ENCODE peak calls at places on chromosomes 3 and 15, in five cellular contexts. N is gastrocnemius medialis; K is neuronal stem cell; G is CD8-positive, alpha-beta memory T cell; X is aorta. F is an unnamed sample. For H3K9me3, the result is how much of the 10 kb centered on the place peaks cover.

GRCh38 chr3:184379375-184380209 is at the start of gene CHRD:
- DNase-seq in X (no peak), N (no peak), K (no peak), G (no peak), F (no peak)

GRCh38 chr15:29747837-29748417 is 74.3 kb downstream of the TJP1 start:
- DNase-seq in K (no peak), N (no peak), G (peak), X (no peak), F (no peak)

GRCh38 chr3:114377426-114377825 is 83.6 kb downstream of the TIGIT start:
- DNase-seq in G (no peak), K (no peak), N (no peak), X (no peak), F (no peak)

GRCh38 chr3:160806094-160806493 is 50.1 kb downstream of the PPM1L start:
- DNase-seq in N (no peak), G (no peak), K (no peak), X (no peak), F (no peak)

GRCh38 chr15:67120839-67121540 is 55.6 kb downstream of the SMAD3 start:
- DNase-seq in N (peak), G (peak), K (no peak), X (peak), F (peak)

GRCh38 chr3:46416134-46417119 is 9.4 kb downstream of the CCRL2 start:
- DNase-seq in N (no peak), X (no peak), K (no peak), G (no peak), F (no peak)

GRCh38 chr3:99949956-99950670 is 132.5 kb downstream of the CMSS1 start:
- DNase-seq in N (no peak), K (no peak), G (no peak), X (no peak), F (no peak)

GRCh38 chr3:26962419-26963355 is 340.1 kb downstream of the LRRC3B start:
- DNase-seq in X (no peak), G (no peak), N (no peak), K (no peak), F (no peak)

GRCh38 chr15:31402511-31403056 is 75.9 kb downstream of the KLF13 start:
- DNase-seq in G (no peak), N (peak), K (no peak), X (peak), F (no peak)

GRCh38 chr15:97410907-97411575 is 549.5 kb upstream of the ARRDC4 start:
- DNase-seq in X (no peak), G (no peak), K (no peak), N (no peak), F (no peak)

GRCh38 chr15:99421172-99421656 is 144.6 kb upstream of the MEF2A start:
- DNase-seq in G (peak), X (no peak), K (no peak), N (no peak), F (no peak)

GRCh38 chr3:100402150-100402706 is 889 bp downstream of the LNP1 start:
- DNase-seq in K (no peak), X (no peak), G (no peak), N (no peak), F (no peak)

GRCh38 chr3:138921316-138922292 is 25.3 kb downstream of the FOXL2 start:
- DNase-seq in K (no peak), G (no peak), N (no peak), X (peak), F (no peak)

GRCh38 chr15:46366360-46367007 is 731.7 kb downstream of the SQOR start:
- DNase-seq in K (no peak), N (no peak), X (no peak), G (no peak), F (no peak)

GRCh38 chr3:106088270-106088669 is 219.5 kb upstream of the CBLB start:
- DNase-seq in N (no peak), G (no peak), K (no peak), X (no peak), F (no peak)

GRCh38 chr3:102235679-102236078 is 199.1 kb upstream of the ZPLD1 start:
- DNase-seq in G (no peak), K (no peak), X (no peak), N (no peak), F (no peak)

GRCh38 chr3:197224034-197224444 is 74.4 kb downstream of the DLG1 start:
- DNase-seq in X (no peak), N (no peak), K (peak), G (peak), F (no peak)

GRCh38 chr3:50124363-50125226 is 30.5 kb upstream of the SEMA3F start:
- DNase-seq in X (no peak), N (peak), G (no peak), K (no peak), F (no peak)

GRCh38 chr3:54962200-54962599 is 34.3 kb upstream of the LRTM1 start:
- DNase-seq in K (no peak), X (no peak), N (no peak), G (no peak), F (no peak)

GRCh38 chr3:183377307-183377959 is 51.0 kb downstream of the MCF2L2 start:
- DNase-seq in K (no peak), N (no peak), G (no peak), X (no peak), F (no peak)

GRCh38 chr3:47283596-47284364 is 1.0 kb downstream of the KLHL18 start:
- DNase-seq in N (no peak), K (no peak), X (no peak), G (no peak), F (no peak)

GRCh38 chr15:74307827-74308642 is 59.4 kb downstream of the CYP11A1 start:
- DNase-seq in K (no peak), N (peak), X (peak), G (no peak), F (no peak)

GRCh38 chr3:74445541-74445940 is 168.9 kb downstream of the CNTN3 start:
- DNase-seq in K (no peak), N (no peak), X (no peak), G (no peak), F (no peak)

GRCh38 chr3:62727576-62727975 is 147.6 kb downstream of the CADPS start:
- DNase-seq in G (no peak), X (no peak), K (no peak), N (no peak), F (no peak)

GRCh38 chr15:73782339-73782979 is 29.3 kb upstream of the INSYN1 start:
- DNase-seq in X (no peak), G (no peak), K (no peak), N (no peak), F (no peak)

GRCh38 chr3:122377975-122378374 is 5.1 kb downstream of the MIX23 start:
- DNase-seq in X (no peak), K (no peak), N (no peak), G (no peak), F (no peak)

GRCh38 chr3:55818485-55818884 is 331.4 kb upstream of the WNT5A start:
- DNase-seq in N (no peak), G (no peak), X (no peak), K (no peak), F (no peak)

GRCh38 chr15:66701422-66702034 is 508 bp upstream of the SMAD6 start:
- DNase-seq in K (peak), G (peak), N (peak), X (peak), F (no peak)

GRCh38 chr3:73618461-73618860 is 6.3 kb downstream of the PDZRN3 start:
- DNase-seq in G (no peak), K (no peak), X (no peak), N (no peak), F (no peak)

GRCh38 chr3:46628980-46629379 is 16.7 kb downstream of the FAM240A start:
- DNase-seq in K (no peak), G (no peak), N (no peak), X (no peak), F (no peak)

GRCh38 chr15:70762469-70763119 is 764 bp downstream of the UACA start:
- DNase-seq in G (peak), K (peak), X (peak), N (peak), F (no peak)

GRCh38 chr3:141862279-141862816 is 14.1 kb upstream of the ATP1B3 start:
- DNase-seq in G (no peak), X (no peak), N (no peak), K (no peak), F (no peak)

GRCh38 chr3:153856932-153857331 is 264.3 kb upstream of the ARHGEF26 start:
- DNase-seq in N (no peak), G (no peak), K (no peak), X (no peak), F (no peak)

GRCh38 chr3:50385741-50386140 is 26.4 kb upstream of the TMEM115 start:
- DNase-seq in X (no peak), K (no peak), G (no peak), N (no peak), F (no peak)

GRCh38 chr15:80599359-80599758 is 95.8 kb upstream of the ABHD17C start:
- DNase-seq in N (no peak), K (no peak), G (no peak), X (no peak), F (no peak)

GRCh38 chr3:107660316-107660976 is 137.7 kb downstream of the BBX start:
- DNase-seq in X (no peak), N (no peak), G (peak), K (no peak), F (no peak)

GRCh38 chr3:55486101-55486856 is 827 bp downstream of the WNT5A start:
- DNase-seq in G (no peak), K (peak), X (peak), N (peak), F (no peak)

GRCh38 chr3:10291641-10292040 is 1.1 kb downstream of the GHRL start:
- DNase-seq in K (no peak), G (no peak), N (no peak), X (peak), F (no peak)

GRCh38 chr15:79682285-79682684 is 214.5 kb downstream of the MTHFS start:
- DNase-seq in X (peak), K (no peak), N (no peak), G (no peak), F (no peak)

GRCh38 chr15:95150466-95150865 is 919.1 kb downstream of the MCTP2 start:
- DNase-seq in N (no peak), X (no peak), K (no peak), G (no peak), F (no peak)

GRCh38 chr15:95149036-95149435 is 917.7 kb downstream of the MCTP2 start:
- DNase-seq in X (no peak), N (no peak), G (no peak), K (no peak), F (no peak)

GRCh38 chr15:95148183-95148582 is 916.8 kb downstream of the MCTP2 start:
- DNase-seq in K (no peak), X (no peak), N (no peak), G (no peak), F (no peak)

GRCh38 chr15:95142441-95142840 is 911.1 kb downstream of the MCTP2 start:
- DNase-seq in N (no peak), X (no peak), G (no peak), K (no peak), F (no peak)

GRCh38 chr15:95146476-95146875 is 915.1 kb downstream of the MCTP2 start:
- DNase-seq in K (no peak), X (no peak), G (no peak), N (no peak), F (no peak)
- H3K9me3 ChIP-seq in K (under half), X (under half), G (under half), N (under half), F (under half)

DNA sequence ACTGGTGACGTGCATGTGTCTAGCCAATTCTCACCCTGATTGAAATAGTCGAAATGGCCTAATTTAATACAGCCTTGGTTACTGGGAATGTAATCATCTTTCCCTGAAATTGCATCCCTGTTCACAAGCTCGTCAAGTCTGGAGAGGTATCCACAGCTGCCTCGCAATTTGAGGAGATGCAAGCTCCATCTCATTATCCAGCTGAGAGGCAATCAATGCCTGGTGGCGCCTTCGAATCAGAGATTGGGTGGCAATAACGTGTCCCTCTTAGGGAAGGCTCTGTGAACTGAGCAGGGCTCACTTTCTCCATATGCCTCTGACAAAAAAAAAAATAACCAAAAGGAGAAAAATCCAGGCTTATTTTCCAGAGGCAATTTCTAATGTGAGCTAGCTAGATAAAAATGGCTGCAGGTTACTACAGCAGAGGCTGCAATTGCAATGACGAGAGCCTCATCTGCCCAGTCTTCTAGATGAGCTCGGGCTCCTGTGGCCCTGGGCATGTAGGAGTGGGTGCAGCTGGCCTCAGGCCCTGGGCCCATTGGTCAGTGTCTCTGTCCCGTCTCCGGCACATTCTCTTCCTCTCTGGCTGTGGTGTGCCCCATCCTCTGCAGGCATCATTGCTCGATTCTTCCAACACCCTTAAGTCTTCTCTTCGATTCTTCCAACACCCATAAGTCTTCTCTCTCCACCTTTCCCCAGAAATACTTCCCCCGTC is 487.5 kb downstream of the GABRG3 start:
- DNase-seq in N (no peak), G (no peak), X (no peak), K (no peak), F (no peak)
- H3K9me3 ChIP-seq in N (under half), G (under half), X (under half), K (under half), F (under half)

DNA sequence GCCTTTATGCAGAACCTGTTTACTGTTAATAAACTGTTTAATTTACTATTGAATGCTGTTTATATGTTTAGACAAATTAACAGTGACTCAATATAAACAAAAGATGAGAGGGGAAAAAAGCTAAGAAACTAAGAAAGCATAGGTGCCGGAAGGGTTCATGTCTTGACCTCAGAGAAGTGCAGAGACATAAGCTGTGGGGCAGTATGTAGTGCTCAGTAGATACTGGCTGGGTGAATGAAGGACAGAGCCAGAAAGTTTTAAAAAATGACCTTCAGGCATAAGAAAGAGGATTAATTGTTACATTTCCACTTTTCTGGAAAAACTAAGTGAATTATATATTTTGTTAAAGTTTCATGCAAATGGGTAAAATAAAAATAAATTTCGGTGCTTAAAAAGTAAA is 14.2 kb downstream of the SERPINI1 start:
- DNase-seq in N (no peak), K (no peak), G (no peak), X (no peak), F (no peak)
- H3K9me3 ChIP-seq in N (under half), K (under half), G (under half), X (under half), F (under half)

DNA sequence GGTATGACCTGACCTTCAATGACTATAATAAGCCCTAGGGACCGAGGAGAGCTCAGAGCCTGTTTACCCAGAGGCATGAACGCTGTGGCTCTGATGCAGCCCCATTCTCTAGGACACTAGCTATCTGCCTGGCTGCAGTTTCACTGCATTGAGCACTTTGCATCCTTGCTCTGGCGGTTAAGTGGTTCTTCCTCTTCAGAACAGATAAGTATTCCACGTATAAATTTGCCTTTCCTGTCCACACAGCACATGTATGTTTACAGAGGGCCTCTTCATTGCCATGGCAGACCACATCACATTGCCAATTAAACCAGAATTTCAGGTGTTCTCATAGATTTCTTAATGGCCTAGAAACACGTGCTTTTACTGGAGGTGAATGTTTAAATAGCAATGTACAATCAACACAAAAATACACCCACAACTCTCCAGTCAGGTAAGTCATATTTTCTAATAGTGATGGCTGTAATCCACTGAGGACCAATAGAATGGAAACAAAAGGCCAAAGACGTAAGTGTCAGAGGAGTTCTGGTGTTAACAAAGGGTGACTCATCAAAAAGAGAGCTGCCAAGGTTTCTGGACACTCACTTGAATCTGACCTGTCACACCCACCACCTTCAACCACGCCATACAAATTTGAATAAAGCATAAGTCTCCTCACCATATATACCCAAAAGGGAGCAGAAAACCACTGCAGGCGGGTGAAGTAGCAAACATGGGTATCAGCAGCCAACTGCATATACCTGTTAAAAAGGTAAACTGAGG is 553.4 kb downstream of the OCA2 start:
- DNase-seq in X (no peak), K (no peak), N (no peak), G (no peak), F (no peak)
- H3K9me3 ChIP-seq in X (under half), K (under half), N (under half), G (under half), F (under half)

F was measured in T-helper 17 cell.